ENCODE peak calls at places on chromosome 14, in five cellular contexts. R, P, F, H and X are unnamed samples.

GRCh38 chr14:89801128-89801527 is 153.4 kb downstream of the EFCAB11 start:
- DNase-seq in R (no peak), P (no peak), F (no peak), H (peak), X (no peak)

GRCh38 chr14:81386379-81386778 is 13.7 kb downstream of the STON2 start:
- DNase-seq in R (no peak), P (peak), F (no peak), H (no peak), X (no peak)

GRCh38 chr14:34750670-34751069 is 36.3 kb upstream of the CFL2 start:
- DNase-seq in R (no peak), P (no peak), F (no peak), H (no peak), X (peak)

GRCh38 chr14:72558721-72559120 is 335.2 kb downstream of the DPF3 start:
- DNase-seq in R (no peak), P (no peak), F (no peak), H (peak), X (peak)

GRCh38 chr14:30298266-30298795 is 260.6 kb upstream of the G2E3 start:
- DNase-seq in R (no peak), P (no peak), F (no peak), H (no peak), X (no peak)

GRCh38 chr14:98798099-98798498 is 473.9 kb downstream of the BCL11B start:
- DNase-seq in R (no peak), P (no peak), F (peak), H (no peak), X (no peak)

GRCh38 chr14:52071675-52072074 is 2.8 kb upstream of the NID2 start:
- DNase-seq in R (no peak), P (peak), F (no peak), H (no peak), X (no peak)

GRCh38 chr14:103522649-103523582 is at the start of gene CKB:
- DNase-seq in R (peak), P (peak), F (peak), H (no peak), X (peak)

DNA sequence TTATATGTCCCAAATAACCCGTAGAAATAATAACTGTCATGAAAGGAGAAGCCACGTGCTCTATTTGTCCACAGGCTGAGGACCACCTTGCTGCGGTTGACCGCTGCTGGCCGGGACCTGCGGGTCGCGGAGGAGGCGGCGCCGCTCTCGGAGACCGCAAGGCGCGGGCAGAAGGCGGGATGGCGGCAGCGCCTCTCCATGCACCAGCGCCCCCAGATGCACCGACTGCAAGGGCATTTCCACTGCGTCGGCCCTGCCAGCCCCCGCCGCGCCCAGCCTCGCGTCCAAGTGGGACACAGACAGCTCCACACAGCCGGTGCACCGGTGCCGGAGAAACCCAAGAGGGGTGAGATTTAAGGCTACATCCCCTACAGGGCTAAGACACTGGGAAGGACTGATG is 21.0 kb downstream of the RPGRIP1 start:
- DNase-seq in R (no peak), P (peak), F (peak), H (no peak), X (no peak)
- H3K4me3 ChIP-seq in R (no peak), P (peak), F (peak), H (no peak), X (no peak)

GRCh38 chr14:57530571-57530970 is 36.9 kb upstream of the CCDC198 start:
- DNase-seq in R (no peak), P (no peak), F (no peak), H (no peak), X (no peak)

DNA sequence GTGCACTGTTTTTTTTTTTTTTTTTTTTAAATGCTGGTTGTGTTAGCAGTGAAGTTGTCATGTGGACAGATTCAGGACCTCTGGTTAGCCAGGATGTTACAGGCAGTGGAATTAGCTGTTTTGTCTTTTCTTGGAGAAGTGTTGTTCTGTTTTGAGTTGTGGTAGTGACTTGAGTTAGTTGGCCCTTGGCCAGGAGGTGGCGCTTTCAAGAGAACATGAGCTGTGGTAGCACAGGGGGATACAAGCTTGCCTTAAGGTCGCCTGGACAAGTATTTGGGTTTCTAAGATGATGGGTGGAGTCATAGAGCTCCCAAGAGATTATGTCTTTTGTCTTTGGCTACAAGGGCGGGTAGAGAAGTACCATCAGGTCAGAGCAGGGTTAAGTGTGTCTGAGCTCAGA is 33.3 kb upstream of the CCDC198 start:
- DNase-seq in R (no peak), P (peak), F (no peak), H (no peak), X (no peak)
- TF ChIP-seq CTCF in R (no peak), P (peak), F (peak), H (no peak), X (no peak)

GRCh38 chr14:76117789-76118188 is 33.9 kb upstream of the GPATCH2L start:
- DNase-seq in R (no peak), P (no peak), F (no peak), H (no peak), X (no peak)
- H3K4me3 ChIP-seq in R (no peak), P (no peak), F (no peak), H (no peak), X (no peak)

GRCh38 chr14:92698393-92698792 is 50.0 kb downstream of the LGMN start:
- DNase-seq in R (no peak), P (no peak), F (no peak), H (no peak), X (no peak)

GRCh38 chr14:92693998-92694780 is 54.2 kb downstream of the LGMN start:
- DNase-seq in R (no peak), P (no peak), F (peak), H (no peak), X (peak)

GRCh38 chr14:92695562-92695961 is 52.9 kb downstream of the LGMN start:
- DNase-seq in R (no peak), P (no peak), F (no peak), H (no peak), X (no peak)

GRCh38 chr14:92694807-92695206 is 53.6 kb downstream of the LGMN start:
- DNase-seq in R (no peak), P (no peak), F (no peak), H (no peak), X (no peak)

DNA sequence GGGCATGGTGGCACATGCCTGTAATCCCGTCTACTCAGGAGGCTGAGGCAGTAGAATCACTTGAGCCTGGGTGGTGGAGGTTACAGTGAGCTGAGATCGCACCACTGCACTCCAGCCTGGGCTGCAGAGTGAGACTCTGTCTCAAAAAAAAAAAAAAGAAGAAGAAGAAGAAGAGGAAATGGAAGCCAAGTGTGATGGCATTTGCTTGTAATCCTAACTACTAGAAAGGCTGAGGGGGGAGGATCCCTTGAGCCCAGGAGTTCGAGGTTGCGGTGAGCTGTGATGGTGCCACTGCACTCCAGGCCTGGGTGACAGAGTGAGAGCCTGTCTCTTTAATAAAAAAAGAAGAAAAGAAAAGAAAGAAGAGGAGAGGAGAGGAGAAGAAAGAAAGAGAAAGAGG is 52.1 kb downstream of the LGMN start:
- DNase-seq in R (no peak), P (no peak), F (no peak), H (no peak), X (no peak)
- TF ChIP-seq CTCF in R (no peak), P (no peak), F (no peak), H (no peak), X (no peak)

GRCh38 chr14:64544607-64545312 is 4.2 kb downstream of the HSPA2 start:
- DNase-seq in R (no peak), P (no peak), F (no peak), H (no peak), X (no peak)

GRCh38 chr14:64541261-64541970 is 875 bp downstream of the HSPA2 start:
- DNase-seq in R (peak), P (no peak), F (no peak), H (no peak), X (no peak)

GRCh38 chr14:64541971-64542838 is 1.7 kb downstream of the HSPA2 start:
- DNase-seq in R (no peak), P (no peak), F (no peak), H (no peak), X (no peak)

GRCh38 chr14:64540208-64541202 is at the start of gene HSPA2:
- DNase-seq in R (peak), P (peak), F (peak), H (peak), X (peak)

DNA sequence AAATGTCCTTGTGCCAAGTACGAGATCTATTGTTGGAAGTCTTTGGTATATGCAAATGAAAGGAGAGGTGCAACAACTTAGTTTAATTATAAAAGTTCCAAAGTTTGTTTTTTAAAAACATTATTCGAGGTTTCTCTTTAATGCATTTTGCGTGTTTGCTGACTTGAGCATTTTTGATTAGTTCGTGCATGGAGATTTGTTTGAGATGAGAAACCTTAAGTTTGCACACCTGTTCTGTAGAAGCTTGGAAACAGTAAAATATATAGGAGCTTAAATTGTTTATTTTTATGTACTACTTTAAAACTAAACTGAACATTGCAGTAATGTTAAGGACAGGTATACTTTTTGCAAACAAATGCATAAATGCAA is 2.3 kb downstream of the HSPA2 start:
- DNase-seq in R (no peak), P (no peak), F (no peak), H (no peak), X (no peak)
- H3K4me3 ChIP-seq in R (peak), P (no peak), F (no peak), H (peak), X (peak)